ENCODE peak calls at places on chromosomes 5 and 9, in five cellular contexts. I, O, A, B and E are unnamed samples.

GRCh38 chr5:74478328-74478727 is 162.2 kb downstream of the ENC1 start:
- DNase-seq in O (no peak), A (no peak), I (no peak), B (no peak), E (no peak)

GRCh38 chr5:68419637-68420452 is 204.3 kb downstream of the PIK3R1 start:
- DNase-seq in B (no peak), O (no peak), I (no peak), A (peak), E (no peak)

GRCh38 chr9:134350416-134350994 is 24.2 kb downstream of the RXRA start:
- DNase-seq in A (no peak), I (no peak), B (no peak), O (no peak), E (no peak)

GRCh38 chr9:83199240-83199639 is 136.3 kb upstream of the RASEF start:
- DNase-seq in O (no peak), B (no peak), I (peak), A (peak), E (peak)

GRCh38 chr5:132469380-132470372 is 20.9 kb downstream of the IRF1 start:
- DNase-seq in A (peak), I (no peak), B (no peak), O (no peak), E (no peak)

GRCh38 chr9:92980085-92980745 is 32.9 kb downstream of the FGD3 start:
- DNase-seq in B (no peak), I (no peak), O (no peak), A (no peak), E (no peak)

GRCh38 chr5:119131530-119132313 is 60.8 kb downstream of the DMXL1 start:
- DNase-seq in A (no peak), I (no peak), O (no peak), B (no peak), E (no peak)

GRCh38 chr5:74994791-74995190 is 57.6 kb downstream of the GCNT4 start:
- DNase-seq in I (no peak), A (no peak), B (no peak), O (no peak), E (no peak)

GRCh38 chr5:77620404-77620803 is 18.1 kb downstream of the OTP start:
- DNase-seq in A (no peak), O (no peak), B (no peak), I (peak), E (no peak)

GRCh38 chr9:85522459-85523092 is 219.2 kb downstream of the AGTPBP1 start:
- DNase-seq in A (peak), O (no peak), B (peak), I (no peak), E (no peak)